ENCODE peak calls at places on chromosome 12, in nine cellular contexts. One of them, this sample, is unnamed.

GRCh38 chr12:2298556-2299195 is 245.9 kb downstream of the CACNA1C start:
- DNase-seq in vagina: no peak
- DNase-seq in thoracic aorta: no peak
- DNase-seq in upper lobe of right lung: no peak
- DNase-seq in spleen: no peak
- DNase-seq in IMR-90: no peak
- DNase-seq in astrocyte: no peak
- DNase-seq in psoas muscle: no peak
- DNase-seq in body of pancreas: no peak
- DNase-seq in this sample: no peak

GRCh38 chr12:80838024-80838658 is 99.6 kb downstream of the LIN7A start:
- DNase-seq in vagina: no peak
- DNase-seq in thoracic aorta: no peak
- DNase-seq in upper lobe of right lung: no peak
- DNase-seq in spleen: no peak
- DNase-seq in IMR-90: no peak
- DNase-seq in astrocyte: no peak
- DNase-seq in psoas muscle: no peak
- DNase-seq in body of pancreas: no peak
- DNase-seq in this sample: no peak

GRCh38 chr12:49296034-49296835 is 1.3 kb downstream of the PRPH start:
- DNase-seq in vagina: no peak
- DNase-seq in thoracic aorta: no peak
- DNase-seq in upper lobe of right lung: peak; percentile 82
- DNase-seq in spleen: peak; percentile 86
- DNase-seq in IMR-90: no peak
- DNase-seq in astrocyte: no peak
- DNase-seq in psoas muscle: peak; percentile 61
- DNase-seq in body of pancreas: peak; percentile 59
- DNase-seq in this sample: peak; percentile 55

GRCh38 chr12:67705394-67706370 is 57.1 kb downstream of the DYRK2 start:
- DNase-seq in vagina: no peak
- DNase-seq in thoracic aorta: no peak
- DNase-seq in upper lobe of right lung: no peak
- DNase-seq in spleen: no peak
- DNase-seq in IMR-90: peak; percentile 82
- DNase-seq in astrocyte: peak; percentile 84
- DNase-seq in psoas muscle: peak; percentile 74
- DNase-seq in body of pancreas: no peak
- DNase-seq in this sample: no peak

GRCh38 chr12:53950789-53951576 is 3.7 kb upstream of the HOXC12 start:
- DNase-seq in vagina: no peak
- DNase-seq in thoracic aorta: no peak
- DNase-seq in upper lobe of right lung: peak; percentile 61
- DNase-seq in spleen: no peak
- DNase-seq in IMR-90: no peak
- DNase-seq in astrocyte: no peak
- DNase-seq in psoas muscle: peak; percentile 51
- DNase-seq in body of pancreas: no peak
- DNase-seq in this sample: no peak

GRCh38 chr12:102955926-102956737 is 1.3 kb upstream of the ASCL1 start:
- DNase-seq in vagina: no peak
- DNase-seq in thoracic aorta: no peak
- DNase-seq in upper lobe of right lung: no peak
- DNase-seq in spleen: no peak
- DNase-seq in IMR-90: no peak
- DNase-seq in astrocyte: no peak
- DNase-seq in psoas muscle: no peak
- DNase-seq in body of pancreas: no peak
- DNase-seq in this sample: no peak

GRCh38 chr12:3704512-3705348 is 48.2 kb downstream of the CRACR2A start:
- DNase-seq in vagina: no peak
- DNase-seq in thoracic aorta: no peak
- DNase-seq in upper lobe of right lung: no peak
- DNase-seq in spleen: no peak
- DNase-seq in IMR-90: peak; percentile 10
- DNase-seq in astrocyte: no peak
- DNase-seq in psoas muscle: no peak
- DNase-seq in body of pancreas: no peak
- DNase-seq in this sample: no peak

GRCh38 chr12:89768586-89769482 is 60.2 kb upstream of the ATP2B1 start:
- DNase-seq in vagina: no peak
- DNase-seq in thoracic aorta: no peak
- DNase-seq in upper lobe of right lung: no peak
- DNase-seq in spleen: no peak
- DNase-seq in IMR-90: peak; percentile 98
- DNase-seq in astrocyte: peak; percentile 86
- DNase-seq in psoas muscle: no peak
- DNase-seq in body of pancreas: no peak
- DNase-seq in this sample: no peak

GRCh38 chr12:62259311-62259992 is 752 bp upstream of the USP15 start:
- DNase-seq in vagina: no peak
- DNase-seq in thoracic aorta: no peak
- DNase-seq in upper lobe of right lung: no peak
- DNase-seq in spleen: no peak
- DNase-seq in IMR-90: no peak
- DNase-seq in astrocyte: no peak
- DNase-seq in psoas muscle: no peak
- DNase-seq in body of pancreas: peak; percentile 23
- DNase-seq in this sample: no peak
- TF ChIP-seq CTCF in vagina: no peak
- TF ChIP-seq CTCF in thoracic aorta: no peak
- TF ChIP-seq CTCF in upper lobe of right lung: no peak
- TF ChIP-seq CTCF in spleen: no peak
- TF ChIP-seq CTCF in IMR-90: no peak
- TF ChIP-seq CTCF in astrocyte: no peak
- TF ChIP-seq CTCF in psoas muscle: no peak
- TF ChIP-seq CTCF in body of pancreas: peak; percentile 9
- TF ChIP-seq CTCF in this sample: no peak

GRCh38 chr12:96354326-96354725 is 45.9 kb downstream of the CDK17 start:
- DNase-seq in vagina: no peak
- DNase-seq in thoracic aorta: no peak
- DNase-seq in upper lobe of right lung: no peak
- DNase-seq in spleen: no peak
- DNase-seq in IMR-90: peak; percentile 62
- DNase-seq in astrocyte: no peak
- DNase-seq in psoas muscle: no peak
- DNase-seq in body of pancreas: no peak
- DNase-seq in this sample: no peak
- H3K4me1 ChIP-seq in vagina: peaks cover 46% of the 10 kb centered on the region
- H3K4me1 ChIP-seq in thoracic aorta: peaks cover 18% of the 10 kb centered on the region
- H3K4me1 ChIP-seq in upper lobe of right lung: peaks cover 34% of the 10 kb centered on the region
- H3K4me1 ChIP-seq in spleen: peaks cover 85% of the 10 kb centered on the region
- H3K4me1 ChIP-seq in IMR-90: peaks cover 13% of the 10 kb centered on the region
- H3K4me1 ChIP-seq in astrocyte: no peaks in the 10 kb centered on the region
- H3K4me1 ChIP-seq in psoas muscle: peaks cover 19% of the 10 kb centered on the region
- H3K4me1 ChIP-seq in body of pancreas: peaks cover 18% of the 10 kb centered on the region
- H3K4me1 ChIP-seq in this sample: no peaks in the 10 kb centered on the region

DNA sequence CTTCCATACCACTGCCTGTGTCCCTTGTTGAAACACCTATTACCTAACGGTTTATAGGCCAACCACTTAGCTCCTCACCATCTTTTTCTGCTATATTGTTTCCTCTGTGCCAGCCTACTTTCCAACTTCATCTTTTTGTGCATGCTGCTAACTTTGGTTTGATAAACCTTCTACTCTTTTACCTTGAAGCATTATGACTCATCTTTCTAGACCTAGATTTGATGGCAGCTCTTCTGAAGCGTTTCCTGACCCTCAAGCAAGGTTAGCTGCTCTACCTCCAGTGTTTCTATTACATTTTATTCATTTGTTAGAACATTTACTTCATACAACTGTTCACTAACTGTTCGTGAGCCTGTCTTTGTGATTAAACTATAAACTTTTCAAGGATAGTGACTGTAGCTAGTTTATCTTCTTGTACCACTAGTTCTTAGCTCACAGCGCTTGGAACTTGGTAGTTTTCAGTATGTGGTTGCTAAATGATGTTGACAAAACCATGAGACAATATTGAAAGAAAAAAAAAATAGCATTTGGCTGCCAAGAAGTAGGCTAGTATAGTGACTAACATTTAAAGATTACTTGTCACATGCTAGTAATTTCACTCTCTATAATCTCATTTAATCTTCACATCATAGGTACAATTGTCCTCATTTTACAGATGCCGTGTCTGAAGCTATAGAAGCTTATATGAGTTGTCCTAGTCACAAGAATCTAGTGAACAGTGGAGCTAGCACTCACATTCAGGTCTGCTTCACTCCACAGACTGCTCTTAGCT is 79.5 kb downstream of the APAF1 start:
- DNase-seq in vagina: no peak
- DNase-seq in thoracic aorta: no peak
- DNase-seq in upper lobe of right lung: no peak
- DNase-seq in spleen: no peak
- DNase-seq in IMR-90: peak; percentile 37
- DNase-seq in astrocyte: peak; percentile 12
- DNase-seq in psoas muscle: no peak
- DNase-seq in body of pancreas: no peak
- DNase-seq in this sample: no peak
- H3K27ac ChIP-seq in vagina: no peak overlapping the region
- H3K27ac ChIP-seq in thoracic aorta: no peak overlapping the region
- H3K27ac ChIP-seq in upper lobe of right lung: no peak overlapping the region
- H3K27ac ChIP-seq in spleen: no peak overlapping the region
- H3K27ac ChIP-seq in IMR-90: no peak overlapping the region
- H3K27ac ChIP-seq in astrocyte: peak overlapping the region; percentile 44
- H3K27ac ChIP-seq in psoas muscle: no peak overlapping the region
- H3K27ac ChIP-seq in body of pancreas: no peak overlapping the region
- H3K27ac ChIP-seq in this sample: no peak overlapping the region

DNA sequence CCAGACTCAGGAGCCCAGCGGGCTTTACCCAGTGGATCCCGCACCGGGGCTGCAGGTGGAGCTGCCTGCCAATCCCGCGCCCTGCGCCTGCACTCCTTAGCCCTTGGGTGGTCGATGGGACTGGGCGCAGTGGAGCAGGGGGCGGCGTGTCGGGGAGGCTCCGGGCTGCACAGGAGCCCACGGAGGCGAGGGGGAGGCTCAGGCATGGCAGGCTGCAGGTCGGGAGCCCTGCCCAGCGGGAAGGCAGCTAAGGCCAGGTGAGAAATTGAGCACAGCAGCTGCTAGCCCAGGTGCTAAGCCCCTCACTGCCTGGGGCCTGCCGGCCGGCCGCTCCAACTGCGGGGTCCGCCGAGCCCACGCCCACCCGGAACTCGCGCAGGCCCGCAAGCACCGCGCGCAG is 50.1 kb downstream of the RMST start:
- DNase-seq in vagina: no peak
- DNase-seq in thoracic aorta: no peak
- DNase-seq in upper lobe of right lung: no peak
- DNase-seq in spleen: no peak
- DNase-seq in IMR-90: no peak
- DNase-seq in astrocyte: no peak
- DNase-seq in psoas muscle: no peak
- DNase-seq in body of pancreas: no peak
- DNase-seq in this sample: no peak
- TF ChIP-seq CTCF in vagina: no peak
- TF ChIP-seq CTCF in thoracic aorta: no peak
- TF ChIP-seq CTCF in upper lobe of right lung: no peak
- TF ChIP-seq CTCF in spleen: no peak
- TF ChIP-seq CTCF in IMR-90: no peak
- TF ChIP-seq CTCF in astrocyte: no peak
- TF ChIP-seq CTCF in psoas muscle: no peak
- TF ChIP-seq CTCF in body of pancreas: no peak
- TF ChIP-seq CTCF in this sample: no peak

GRCh38 chr12:109423392-109423791 is 53.7 kb downstream of the KCTD10 start:
- DNase-seq in vagina: no peak
- DNase-seq in thoracic aorta: no peak
- DNase-seq in upper lobe of right lung: no peak
- DNase-seq in spleen: peak; percentile 7
- DNase-seq in IMR-90: no peak
- DNase-seq in astrocyte: no peak
- DNase-seq in psoas muscle: no peak
- DNase-seq in body of pancreas: no peak
- DNase-seq in this sample: no peak

GRCh38 chr12:109432842-109433304 is 44.2 kb downstream of the KCTD10 start:
- DNase-seq in vagina: no peak
- DNase-seq in thoracic aorta: peak; percentile 66
- DNase-seq in upper lobe of right lung: peak; percentile 95
- DNase-seq in spleen: peak; percentile 94
- DNase-seq in IMR-90: peak; percentile 78
- DNase-seq in astrocyte: peak; percentile 56
- DNase-seq in psoas muscle: peak; percentile 90
- DNase-seq in body of pancreas: peak; percentile 84
- DNase-seq in this sample: peak; percentile 90

GRCh38 chr12:109430244-109430643 is 46.9 kb downstream of the KCTD10 start:
- DNase-seq in vagina: no peak
- DNase-seq in thoracic aorta: no peak
- DNase-seq in upper lobe of right lung: no peak
- DNase-seq in spleen: no peak
- DNase-seq in IMR-90: no peak
- DNase-seq in astrocyte: no peak
- DNase-seq in psoas muscle: no peak
- DNase-seq in body of pancreas: no peak
- DNase-seq in this sample: no peak

GRCh38 chr12:109432431-109432830 is 44.7 kb downstream of the KCTD10 start:
- DNase-seq in vagina: no peak
- DNase-seq in thoracic aorta: no peak
- DNase-seq in upper lobe of right lung: no peak
- DNase-seq in spleen: no peak
- DNase-seq in IMR-90: no peak
- DNase-seq in astrocyte: no peak
- DNase-seq in psoas muscle: no peak
- DNase-seq in body of pancreas: no peak
- DNase-seq in this sample: no peak

DNA sequence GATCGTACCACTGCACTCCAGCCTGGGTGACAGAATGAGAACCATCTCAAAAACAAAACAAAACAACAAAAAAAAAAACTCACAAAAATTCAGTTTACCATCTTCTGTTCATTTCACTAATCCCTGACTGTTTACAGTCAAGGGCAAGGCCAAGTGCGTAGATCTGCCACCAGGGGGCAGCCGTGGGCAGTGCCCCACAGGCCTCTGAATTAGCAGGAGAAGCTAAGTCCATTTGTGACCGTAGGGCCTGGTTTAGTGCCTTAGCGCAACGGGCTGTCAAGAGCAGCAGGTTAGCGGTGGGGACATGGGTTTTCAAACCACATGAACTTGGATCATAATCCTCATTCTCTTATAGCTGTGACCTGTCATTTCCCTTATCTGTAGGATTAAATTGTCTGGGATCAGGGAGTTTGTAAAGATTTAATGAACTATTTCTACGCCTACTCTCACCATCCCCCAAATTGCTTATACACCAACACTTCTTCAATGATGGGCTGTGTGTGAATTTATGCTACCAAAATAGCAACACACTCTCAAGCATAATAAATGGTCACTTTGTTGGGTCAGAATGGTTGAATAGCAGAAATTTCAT is 49.0 kb downstream of the KCTD10 start:
- DNase-seq in vagina: no peak
- DNase-seq in thoracic aorta: no peak
- DNase-seq in upper lobe of right lung: peak; percentile 91
- DNase-seq in spleen: peak; percentile 93
- DNase-seq in IMR-90: peak; percentile 79
- DNase-seq in astrocyte: peak; percentile 49
- DNase-seq in psoas muscle: peak; percentile 87
- DNase-seq in body of pancreas: peak; percentile 78
- DNase-seq in this sample: peak; percentile 78
- H3K4me1 ChIP-seq in vagina: no peaks in the 10 kb centered on the region
- H3K4me1 ChIP-seq in thoracic aorta: peaks cover 6% of the 10 kb centered on the region
- H3K4me1 ChIP-seq in upper lobe of right lung: peaks cover 7% of the 10 kb centered on the region
- H3K4me1 ChIP-seq in spleen: peaks cover 10% of the 10 kb centered on the region
- H3K4me1 ChIP-seq in IMR-90: no peaks in the 10 kb centered on the region
- H3K4me1 ChIP-seq in astrocyte: no peaks in the 10 kb centered on the region
- H3K4me1 ChIP-seq in psoas muscle: peaks cover 6% of the 10 kb centered on the region
- H3K4me1 ChIP-seq in body of pancreas: peaks cover 6% of the 10 kb centered on the region
- H3K4me1 ChIP-seq in this sample: no peaks in the 10 kb centered on the region

This sample was measured in tibial artery.